ENCODE peak calls at places on chromosomes 1 and 21, in five cellular contexts. R is K562, T is brain microvascular endothelial cell, C is SJSA1, L is cardiac muscle cell. Q is an unnamed sample.

GRCh38 chr1:96845464-96845863 is 123.9 kb downstream of the PTBP2 start:
- DNase-seq in T (peak; percentile 25), C (no peak), R (peak; percentile 53), L (peak; percentile 49), Q (no peak)

GRCh38 chr1:52814465-52814864 is 28.1 kb upstream of the ZYG11A start:
- DNase-seq in C (no peak), R (no peak), T (no peak), L (no peak), Q (no peak)

GRCh38 chr1:87733421-87733820 is 404.7 kb downstream of the LMO4 start:
- DNase-seq in C (no peak), R (no peak), L (no peak), T (no peak), Q (no peak)

GRCh38 chr1:246309247-246309884 is 197.7 kb downstream of the SMYD3 start:
- DNase-seq in C (no peak), T (no peak), L (no peak), R (no peak), Q (no peak)

GRCh38 chr1:54884768-54885167 is 2.2 kb downstream of the DHCR24 start:
- DNase-seq in R (no peak), T (no peak), C (no peak), L (no peak), Q (no peak)

GRCh38 chr1:62685431-62685859 is 2.7 kb downstream of the DOCK7 start:
- DNase-seq in T (peak; percentile 47), C (no peak), L (no peak), R (peak; percentile 13), Q (no peak)

GRCh38 chr1:52925571-52926005 is 1.5 kb upstream of the SCP2 start:
- DNase-seq in L (no peak), C (no peak), R (no peak), T (no peak), Q (no peak)

GRCh38 chr1:207240325-207241095 is 81.0 kb upstream of the CD55 start:
- DNase-seq in T (peak; percentile 64), C (no peak), L (no peak), R (no peak), Q (no peak)

GRCh38 chr1:181112071-181112929 is 23.8 kb downstream of the IER5 start:
- DNase-seq in T (peak; percentile 95), R (peak; percentile 70), C (peak; percentile 94), L (no peak), Q (peak; percentile 98)

GRCh38 chr1:45945426-45945825 is 142.0 kb downstream of the MAST2 start:
- DNase-seq in C (no peak), L (no peak), T (peak; percentile 29), R (no peak), Q (peak; percentile 26)

GRCh38 chr1:235901461-235901860 is 34.8 kb upstream of the LYST start:
- DNase-seq in L (no peak), R (no peak), C (no peak), T (peak; percentile 45), Q (peak; percentile 84)

GRCh38 chr1:107976431-107977215 is 11.6 kb upstream of the VAV3 start:
- DNase-seq in C (no peak), R (no peak), L (no peak), T (no peak), Q (no peak)

GRCh38 chr1:53326598-53327182 is 1.2 kb downstream of the LRP8 start:
- DNase-seq in C (no peak), R (peak; percentile 48), L (peak; percentile 53), T (peak; percentile 2), Q (no peak)

GRCh38 chr21:38848187-38848609 is 42.5 kb downstream of the ETS2 start:
- DNase-seq in R (no peak), L (peak; percentile 63), T (no peak), C (no peak), Q (no peak)

GRCh38 chr1:168085401-168085872 is 51.3 kb downstream of the GPR161 start:
- DNase-seq in L (no peak), C (no peak), T (no peak), R (no peak), Q (no peak)

GRCh38 chr1:6360517-6360916 is 33.0 kb downstream of the ACOT7 start:
- DNase-seq in R (no peak), T (no peak), L (no peak), C (no peak), Q (no peak)

GRCh38 chr1:245235156-245235555 is 80.4 kb downstream of the KIF26B start:
- DNase-seq in R (no peak), L (no peak), C (peak; percentile 73), T (no peak), Q (no peak)

GRCh38 chr1:169150631-169151337 is 44.3 kb downstream of the ATP1B1 start:
- DNase-seq in T (no peak), R (no peak), L (no peak), C (no peak), Q (no peak)

GRCh38 chr1:35222322-35223108 is 29.6 kb upstream of the SFPQ start:
- DNase-seq in C (no peak), T (peak; percentile 45), R (no peak), L (no peak), Q (peak; percentile 56)

GRCh38 chr1:231159963-231160761 is 1.7 kb upstream of the TRIM67 start:
- DNase-seq in R (peak; percentile 86), C (no peak), T (no peak), L (no peak), Q (no peak)

GRCh38 chr1:231159202-231159962 is 2.5 kb upstream of the TRIM67 start:
- DNase-seq in L (no peak), T (no peak), R (no peak), C (no peak), Q (no peak)

GRCh38 chr1:231162300-231162969 is 577 bp downstream of the TRIM67 start:
- DNase-seq in R (peak; percentile 90), L (peak; percentile 77), C (no peak), T (peak; percentile 28), Q (no peak)

GRCh38 chr1:231161711-231162299 is at the start of gene TRIM67:
- DNase-seq in C (no peak), R (peak; percentile 50), T (no peak), L (peak; percentile 77), Q (no peak)

GRCh38 chr1:231160851-231161710 is 777 bp upstream of the TRIM67 start:
- DNase-seq in L (peak; percentile 14), T (no peak), C (no peak), R (no peak), Q (no peak)
- H3K4me3 ChIP-seq in L (peak overlapping the region; percentile 40), T (peak overlapping the region; percentile 59), C (peak overlapping the region; percentile 39), R (no peak overlapping the region), Q (peak overlapping the region; percentile 10)

DNA sequence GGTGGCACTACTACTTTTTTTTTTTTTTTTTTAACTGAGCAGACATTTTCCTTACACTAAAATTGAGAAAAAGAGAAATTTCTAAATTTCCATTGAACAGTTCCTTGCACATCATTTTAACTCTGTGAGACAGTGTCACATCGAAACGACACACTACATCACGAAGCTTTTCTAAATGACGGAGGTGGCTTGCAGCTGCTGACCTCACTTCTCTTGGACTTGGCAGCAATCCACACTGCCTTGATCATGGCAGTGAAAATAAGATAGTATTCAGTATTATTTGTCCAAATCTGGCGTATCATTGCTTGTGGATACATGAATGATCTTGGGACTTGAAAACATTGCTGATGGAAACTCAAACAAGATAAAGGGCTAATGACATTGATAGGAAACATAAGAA is 80.3 kb upstream of the CYYR1 start:
- DNase-seq in L (no peak), C (no peak), R (no peak), T (no peak), Q (no peak)
- H3K36me3 ChIP-seq in L (no peaks in the 10 kb centered on the region), C (no peaks in the 10 kb centered on the region), R (no peaks in the 10 kb centered on the region), T (no peaks in the 10 kb centered on the region), Q (no peaks in the 10 kb centered on the region)

GRCh38 chr1:160338580-160338979 is 4.5 kb downstream of the COPA start:
- DNase-seq in C (no peak), R (no peak), L (no peak), T (no peak), Q (no peak)

GRCh38 chr1:160342953-160343869 is at the start of the genes COPA and NCSTN:
- DNase-seq in C (peak; percentile 95), L (peak; percentile 96), R (peak; percentile 89), T (peak; percentile 97), Q (peak; percentile 72)

GRCh38 chr1:160340146-160340545 is 2.9 kb downstream of the COPA start:
- DNase-seq in T (no peak), C (no peak), R (no peak), L (no peak), Q (no peak)

GRCh38 chr1:160342520-160342919 is 530 bp downstream of the COPA start:
- DNase-seq in L (no peak), R (no peak), T (no peak), C (no peak), Q (no peak)

DNA sequence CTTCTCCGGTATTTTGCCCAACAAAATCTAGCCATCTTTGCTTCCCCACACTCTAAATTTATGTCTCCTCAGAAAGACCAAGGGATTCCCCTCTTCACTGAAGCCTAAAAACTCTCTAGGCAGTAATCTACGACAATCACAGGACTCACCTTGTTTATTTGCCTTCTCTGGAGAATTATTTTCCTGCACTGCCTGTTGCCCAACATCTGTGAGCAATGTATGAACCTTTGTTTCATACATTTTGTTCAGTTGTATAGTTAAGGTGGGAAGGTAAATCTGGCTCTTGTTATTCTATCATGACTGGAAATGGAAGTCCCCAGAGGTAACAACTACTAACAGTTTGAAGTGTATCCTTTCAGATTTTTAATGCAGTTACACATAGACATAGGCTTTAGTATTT is 2.2 kb downstream of the COPA start:
- DNase-seq in C (no peak), R (no peak), L (no peak), T (no peak), Q (no peak)
- H3K4me3 ChIP-seq in C (no peak overlapping the region), R (no peak overlapping the region), L (no peak overlapping the region), T (peak overlapping the region; percentile 94), Q (no peak overlapping the region)

DNA sequence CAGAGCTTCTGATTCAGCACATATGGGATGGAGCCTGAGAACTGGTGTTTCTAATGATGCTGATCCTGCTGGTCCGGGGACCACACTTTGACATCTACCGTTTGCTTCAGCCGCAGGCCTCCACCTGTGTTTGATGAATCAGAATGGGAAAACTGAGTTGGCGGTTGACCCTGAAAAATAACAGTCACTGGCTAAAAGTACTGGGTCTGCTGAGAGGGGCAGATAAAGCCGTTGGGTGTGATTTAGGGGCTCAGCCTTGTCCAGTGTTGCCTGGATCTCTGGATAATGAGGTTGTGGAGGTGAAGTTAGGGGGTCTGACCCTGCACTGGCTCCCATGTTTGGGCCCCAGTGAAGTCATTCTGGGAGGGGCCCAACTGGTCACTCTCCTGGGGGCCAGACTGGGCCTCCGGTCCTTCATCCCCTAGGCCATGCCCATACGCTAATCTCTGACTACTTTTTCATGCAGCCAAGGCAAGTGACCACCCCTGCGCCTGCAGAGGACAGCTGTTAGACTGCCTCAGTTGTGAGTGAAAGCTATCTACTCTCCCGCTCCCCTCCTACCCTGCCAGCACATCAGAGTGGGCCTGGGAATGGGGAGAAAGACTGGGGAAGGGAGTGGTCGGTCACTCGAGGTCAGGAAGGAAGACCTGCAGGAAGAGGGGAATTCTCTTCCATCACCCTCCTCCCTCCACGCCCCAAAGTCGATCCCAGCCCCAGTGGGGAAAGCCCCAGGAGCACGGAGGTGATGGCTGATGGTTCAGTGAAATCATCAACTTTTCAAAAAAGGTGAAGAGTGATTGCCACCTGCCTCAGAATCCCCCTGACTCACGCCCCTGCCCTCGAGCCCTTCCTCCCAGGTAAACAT is 27.7 kb downstream of the VASH2 start:
- DNase-seq in L (no peak), T (no peak), R (no peak), C (no peak), Q (no peak)
- H3K36me3 ChIP-seq in L (no peaks in the 10 kb centered on the region), T (no peaks in the 10 kb centered on the region), R (no peaks in the 10 kb centered on the region), C (no peaks in the 10 kb centered on the region), Q (no peaks in the 10 kb centered on the region)